ENCODE peak calls at places on chromosomes 2 and 18, in eight cellular contexts. One of them, this sample, is unnamed.

GRCh38 chr2:118442949-118443348 is 354.7 kb downstream of the INSIG2 start:
- DNase-seq in sigmoid colon: no peak
- DNase-seq in HFFc6: no peak
- DNase-seq in upper lobe of left lung: no peak
- DNase-seq in mammary epithelial cell: no peak
- DNase-seq in activated T-cell treated with anti-CD3 and anti-CD28 coated beads for 1 hour: no peak
- DNase-seq in iris pigment epithelial cell: peak; percentile 6
- DNase-seq in A549: no peak
- DNase-seq in this sample: no peak

GRCh38 chr2:61905372-61906186 is at the start of gene COMMD1:
- DNase-seq in A549: peak; percentile 62
- DNase-seq in upper lobe of left lung: peak; percentile 96
- DNase-seq in iris pigment epithelial cell: peak; percentile 82
- DNase-seq in activated T-cell treated with anti-CD3 and anti-CD28 coated beads for 1 hour: peak; percentile 70
- DNase-seq in sigmoid colon: peak; percentile 85
- DNase-seq in HFFc6: peak; percentile 65
- DNase-seq in mammary epithelial cell: peak; percentile 74
- DNase-seq in this sample: no peak

GRCh38 chr2:226868331-226868730 is 32.5 kb downstream of the RHBDD1 start:
- DNase-seq in activated T-cell treated with anti-CD3 and anti-CD28 coated beads for 1 hour: no peak
- DNase-seq in upper lobe of left lung: no peak
- DNase-seq in A549: no peak
- DNase-seq in sigmoid colon: no peak
- DNase-seq in mammary epithelial cell: no peak
- DNase-seq in HFFc6: no peak
- DNase-seq in iris pigment epithelial cell: peak; percentile 65
- DNase-seq in this sample: no peak

GRCh38 chr18:35005963-35006577 is 35.1 kb upstream of the MAPRE2 start:
- DNase-seq in activated T-cell treated with anti-CD3 and anti-CD28 coated beads for 1 hour: no peak
- DNase-seq in A549: peak; percentile 42
- DNase-seq in sigmoid colon: no peak
- DNase-seq in iris pigment epithelial cell: peak; percentile 67
- DNase-seq in mammary epithelial cell: peak; percentile 52
- DNase-seq in HFFc6: peak; percentile 62
- DNase-seq in upper lobe of left lung: no peak
- DNase-seq in this sample: no peak

GRCh38 chr2:241177526-241177925 is 11.0 kb upstream of the ANO7 start:
- DNase-seq in mammary epithelial cell: no peak
- DNase-seq in iris pigment epithelial cell: no peak
- DNase-seq in A549: no peak
- DNase-seq in activated T-cell treated with anti-CD3 and anti-CD28 coated beads for 1 hour: no peak
- DNase-seq in sigmoid colon: no peak
- DNase-seq in HFFc6: no peak
- DNase-seq in upper lobe of left lung: no peak
- DNase-seq in this sample: no peak

GRCh38 chr2:134647607-134648256 is 71.1 kb downstream of the TMEM163 start:
- DNase-seq in HFFc6: no peak
- DNase-seq in iris pigment epithelial cell: no peak
- DNase-seq in mammary epithelial cell: no peak
- DNase-seq in sigmoid colon: peak; percentile 19
- DNase-seq in activated T-cell treated with anti-CD3 and anti-CD28 coated beads for 1 hour: no peak
- DNase-seq in A549: no peak
- DNase-seq in upper lobe of left lung: peak; percentile 12
- DNase-seq in this sample: no peak

GRCh38 chr2:205024822-205025518 is 479.7 kb downstream of the PARD3B start:
- DNase-seq in sigmoid colon: peak; percentile 77
- DNase-seq in upper lobe of left lung: no peak
- DNase-seq in HFFc6: peak; percentile 98
- DNase-seq in activated T-cell treated with anti-CD3 and anti-CD28 coated beads for 1 hour: no peak
- DNase-seq in mammary epithelial cell: peak; percentile 96
- DNase-seq in iris pigment epithelial cell: peak; percentile 97
- DNase-seq in A549: peak; percentile 54
- DNase-seq in this sample: peak; percentile 15

GRCh38 chr2:103959174-103960125 is 894.5 kb upstream of the POU3F3 start:
- DNase-seq in sigmoid colon: no peak
- DNase-seq in iris pigment epithelial cell: peak; percentile 21
- DNase-seq in HFFc6: no peak
- DNase-seq in upper lobe of left lung: no peak
- DNase-seq in mammary epithelial cell: no peak
- DNase-seq in activated T-cell treated with anti-CD3 and anti-CD28 coated beads for 1 hour: no peak
- DNase-seq in A549: peak; percentile 18
- DNase-seq in this sample: peak; percentile 4

GRCh38 chr2:138814123-138814883 is 34.1 kb upstream of the NXPH2 start:
- DNase-seq in mammary epithelial cell: no peak
- DNase-seq in sigmoid colon: no peak
- DNase-seq in iris pigment epithelial cell: no peak
- DNase-seq in activated T-cell treated with anti-CD3 and anti-CD28 coated beads for 1 hour: no peak
- DNase-seq in HFFc6: no peak
- DNase-seq in A549: no peak
- DNase-seq in upper lobe of left lung: no peak
- DNase-seq in this sample: no peak

GRCh38 chr2:206556357-206556949 is 85.8 kb upstream of the FAM237A start:
- DNase-seq in HFFc6: peak; percentile 9
- DNase-seq in iris pigment epithelial cell: peak; percentile 65
- DNase-seq in activated T-cell treated with anti-CD3 and anti-CD28 coated beads for 1 hour: no peak
- DNase-seq in A549: peak; percentile 5
- DNase-seq in upper lobe of left lung: no peak
- DNase-seq in sigmoid colon: no peak
- DNase-seq in mammary epithelial cell: peak; percentile 26
- DNase-seq in this sample: no peak

GRCh38 chr2:150619607-150620330 is 132.3 kb upstream of the RND3 start:
- DNase-seq in upper lobe of left lung: no peak
- DNase-seq in iris pigment epithelial cell: peak; percentile 88
- DNase-seq in A549: no peak
- DNase-seq in mammary epithelial cell: peak; percentile 70
- DNase-seq in HFFc6: peak; percentile 69
- DNase-seq in activated T-cell treated with anti-CD3 and anti-CD28 coated beads for 1 hour: no peak
- DNase-seq in sigmoid colon: no peak
- DNase-seq in this sample: no peak

GRCh38 chr2:231411871-231412615 is 16.5 kb downstream of the B3GNT7 start:
- DNase-seq in upper lobe of left lung: peak; percentile 97
- DNase-seq in HFFc6: peak; percentile 80
- DNase-seq in mammary epithelial cell: peak; percentile 75
- DNase-seq in sigmoid colon: peak; percentile 94
- DNase-seq in A549: peak; percentile 67
- DNase-seq in activated T-cell treated with anti-CD3 and anti-CD28 coated beads for 1 hour: peak; percentile 52
- DNase-seq in iris pigment epithelial cell: peak; percentile 74
- DNase-seq in this sample: peak; percentile 54

GRCh38 chr2:224882291-224883171 is 159.7 kb downstream of the DOCK10 start:
- DNase-seq in mammary epithelial cell: peak; percentile 86
- DNase-seq in upper lobe of left lung: no peak
- DNase-seq in HFFc6: peak; percentile 94
- DNase-seq in iris pigment epithelial cell: peak; percentile 90
- DNase-seq in activated T-cell treated with anti-CD3 and anti-CD28 coated beads for 1 hour: no peak
- DNase-seq in sigmoid colon: no peak
- DNase-seq in A549: peak; percentile 31
- DNase-seq in this sample: no peak

GRCh38 chr2:226423498-226423960 is 376.1 kb downstream of the IRS1 start:
- DNase-seq in sigmoid colon: peak; percentile 69
- DNase-seq in upper lobe of left lung: no peak
- DNase-seq in mammary epithelial cell: peak; percentile 82
- DNase-seq in iris pigment epithelial cell: peak; percentile 50
- DNase-seq in HFFc6: no peak
- DNase-seq in activated T-cell treated with anti-CD3 and anti-CD28 coated beads for 1 hour: peak; percentile 8
- DNase-seq in A549: no peak
- DNase-seq in this sample: no peak

GRCh38 chr2:24886640-24887324 is 33.3 kb downstream of the ADCY3 start:
- DNase-seq in mammary epithelial cell: no peak
- DNase-seq in upper lobe of left lung: no peak
- DNase-seq in A549: no peak
- DNase-seq in HFFc6: peak; percentile 70
- DNase-seq in activated T-cell treated with anti-CD3 and anti-CD28 coated beads for 1 hour: no peak
- DNase-seq in sigmoid colon: no peak
- DNase-seq in iris pigment epithelial cell: no peak
- DNase-seq in this sample: no peak

GRCh38 chr2:187117483-187117882 is 268.5 kb upstream of the ZSWIM2 start:
- DNase-seq in iris pigment epithelial cell: no peak
- DNase-seq in sigmoid colon: no peak
- DNase-seq in upper lobe of left lung: no peak
- DNase-seq in HFFc6: no peak
- DNase-seq in A549: no peak
- DNase-seq in mammary epithelial cell: no peak
- DNase-seq in activated T-cell treated with anti-CD3 and anti-CD28 coated beads for 1 hour: no peak
- DNase-seq in this sample: no peak

GRCh38 chr2:241315879-241316700 is at the start of gene SEPTIN2:
- DNase-seq in sigmoid colon: peak; percentile 89
- DNase-seq in iris pigment epithelial cell: peak; percentile 54
- DNase-seq in mammary epithelial cell: peak; percentile 73
- DNase-seq in HFFc6: peak; percentile 30
- DNase-seq in activated T-cell treated with anti-CD3 and anti-CD28 coated beads for 1 hour: peak; percentile 20
- DNase-seq in upper lobe of left lung: no peak
- DNase-seq in A549: peak; percentile 36
- DNase-seq in this sample: no peak

GRCh38 chr2:153939124-153939796 is 67.5 kb downstream of the GALNT13 start:
- DNase-seq in HFFc6: no peak
- DNase-seq in iris pigment epithelial cell: no peak
- DNase-seq in sigmoid colon: no peak
- DNase-seq in A549: no peak
- DNase-seq in activated T-cell treated with anti-CD3 and anti-CD28 coated beads for 1 hour: no peak
- DNase-seq in upper lobe of left lung: no peak
- DNase-seq in mammary epithelial cell: no peak
- DNase-seq in this sample: no peak

GRCh38 chr2:63975437-63976124 is 43.6 kb downstream of the VPS54 start:
- DNase-seq in upper lobe of left lung: no peak
- DNase-seq in iris pigment epithelial cell: no peak
- DNase-seq in A549: no peak
- DNase-seq in mammary epithelial cell: peak; percentile 60
- DNase-seq in HFFc6: no peak
- DNase-seq in sigmoid colon: no peak
- DNase-seq in activated T-cell treated with anti-CD3 and anti-CD28 coated beads for 1 hour: no peak
- DNase-seq in this sample: no peak

GRCh38 chr2:29448238-29448637 is 333.0 kb downstream of the CLIP4 start:
- DNase-seq in A549: no peak
- DNase-seq in HFFc6: no peak
- DNase-seq in iris pigment epithelial cell: no peak
- DNase-seq in sigmoid colon: no peak
- DNase-seq in upper lobe of left lung: no peak
- DNase-seq in mammary epithelial cell: no peak
- DNase-seq in activated T-cell treated with anti-CD3 and anti-CD28 coated beads for 1 hour: no peak
- DNase-seq in this sample: no peak

GRCh38 chr18:35345460-35345921 is 1.3 kb upstream of the ZNF24 start:
- DNase-seq in A549: no peak
- DNase-seq in HFFc6: no peak
- DNase-seq in sigmoid colon: no peak
- DNase-seq in activated T-cell treated with anti-CD3 and anti-CD28 coated beads for 1 hour: no peak
- DNase-seq in mammary epithelial cell: no peak
- DNase-seq in iris pigment epithelial cell: peak; percentile 21
- DNase-seq in upper lobe of left lung: no peak
- DNase-seq in this sample: no peak

GRCh38 chr2:71992036-71992435 is 155.6 kb downstream of the CYP26B1 start:
- DNase-seq in upper lobe of left lung: no peak
- DNase-seq in mammary epithelial cell: no peak
- DNase-seq in sigmoid colon: no peak
- DNase-seq in HFFc6: no peak
- DNase-seq in iris pigment epithelial cell: no peak
- DNase-seq in A549: no peak
- DNase-seq in activated T-cell treated with anti-CD3 and anti-CD28 coated beads for 1 hour: no peak
- DNase-seq in this sample: no peak

GRCh38 chr2:74562126-74562775 is 7.7 kb downstream of the DOK1 start:
- DNase-seq in iris pigment epithelial cell: no peak
- DNase-seq in activated T-cell treated with anti-CD3 and anti-CD28 coated beads for 1 hour: no peak
- DNase-seq in upper lobe of left lung: no peak
- DNase-seq in HFFc6: no peak
- DNase-seq in A549: no peak
- DNase-seq in mammary epithelial cell: no peak
- DNase-seq in sigmoid colon: no peak
- DNase-seq in this sample: no peak

GRCh38 chr2:172095905-172096660 is 6.6 kb downstream of the DLX2 start:
- DNase-seq in HFFc6: peak; percentile 16
- DNase-seq in activated T-cell treated with anti-CD3 and anti-CD28 coated beads for 1 hour: no peak
- DNase-seq in upper lobe of left lung: peak; percentile 73
- DNase-seq in iris pigment epithelial cell: no peak
- DNase-seq in sigmoid colon: no peak
- DNase-seq in A549: no peak
- DNase-seq in mammary epithelial cell: no peak
- DNase-seq in this sample: peak; percentile 26